ENCODE peak calls at places on chromosomes 6 and 20, in seven cellular contexts. X, M, V, S, T, Q and K are unnamed samples.

GRCh38 chr6:104281370-104281769 is 578.3 kb downstream of the HACE1 start:
- DNase-seq in X (no peak), M (no peak), V (no peak), S (peak; percentile 8), T (no peak), Q (no peak), K (peak; percentile 7)

GRCh38 chr20:5634894-5635293 is 115.3 kb upstream of the SHLD1 start:
- DNase-seq in X (no peak), M (no peak), V (no peak), S (no peak), T (peak; percentile 43), Q (no peak), K (no peak)

GRCh38 chr6:139531148-139531547 is 156.7 kb upstream of the CITED2 start:
- DNase-seq in X (no peak), M (no peak), V (no peak), S (no peak), T (no peak), Q (no peak), K (no peak)

GRCh38 chr6:149329529-149329928 is 12.0 kb downstream of the TAB2 start:
- DNase-seq in X (no peak), M (no peak), V (no peak), S (no peak), T (no peak), Q (no peak), K (no peak)

GRCh38 chr20:35447082-35447789 is 8.2 kb upstream of the CEP250 start:
- DNase-seq in X (peak; percentile 20), M (peak; percentile 96), V (peak; percentile 87), S (peak; percentile 82), T (peak; percentile 76), Q (peak; percentile 97), K (peak; percentile 99)

GRCh38 chr6:30443657-30444450 is 45.5 kb upstream of the HLA-E start:
- DNase-seq in X (no peak), M (no peak), V (no peak), S (no peak), T (no peak), Q (no peak), K (no peak)

GRCh38 chr6:16747232-16748027 is 13.8 kb downstream of the ATXN1 start:
- DNase-seq in X (no peak), M (no peak), V (no peak), S (no peak), T (peak; percentile 68), Q (no peak), K (no peak)

GRCh38 chr6:24194968-24195700 is 69.1 kb downstream of the NRSN1 start:
- DNase-seq in X (no peak), M (no peak), V (no peak), S (no peak), T (no peak), Q (no peak), K (no peak)

GRCh38 chr6:126811307-126811706 is 307.2 kb upstream of the RSPO3 start:
- DNase-seq in X (no peak), M (no peak), V (no peak), S (no peak), T (no peak), Q (no peak), K (no peak)

GRCh38 chr6:136051140-136051775 is 198.9 kb downstream of the MTFR2 start:
- DNase-seq in X (no peak), M (no peak), V (no peak), S (no peak), T (peak; percentile 35), Q (no peak), K (no peak)

GRCh38 chr20:9977629-9978028 is 57.2 kb upstream of the ANKEF1 start:
- DNase-seq in X (no peak), M (no peak), V (no peak), S (no peak), T (no peak), Q (no peak), K (no peak)

GRCh38 chr20:63186528-63187316 is 29.2 kb downstream of the YTHDF1 start:
- DNase-seq in X (no peak), M (no peak), V (no peak), S (no peak), T (peak; percentile 28), Q (no peak), K (no peak)

GRCh38 chr6:16136536-16137450 is 7.9 kb downstream of the MYLIP start:
- DNase-seq in X (peak; percentile 80), M (no peak), V (no peak), S (no peak), T (peak; percentile 83), Q (no peak), K (no peak)

GRCh38 chr6:23533311-23533710 is 592.7 kb upstream of the NRSN1 start:
- DNase-seq in X (no peak), M (no peak), V (no peak), S (no peak), T (no peak), Q (no peak), K (no peak)

GRCh38 chr6:44022296-44022661 is 105.0 kb downstream of the MRPL14 start:
- DNase-seq in X (no peak), M (peak; percentile 23), V (no peak), S (no peak), T (no peak), Q (no peak), K (no peak)

GRCh38 chr6:22556298-22556697 is 13.1 kb upstream of the HDGFL1 start:
- DNase-seq in X (no peak), M (no peak), V (no peak), S (no peak), T (no peak), Q (no peak), K (no peak)

GRCh38 chr6:170290306-170291128 is at the start of gene DLL1:
- DNase-seq in X (no peak), M (no peak), V (peak; percentile 69), S (peak; percentile 67), T (no peak), Q (peak; percentile 83), K (peak; percentile 72)

GRCh38 chr6:26022737-26023136 is 60.1 kb downstream of the TRIM38 start:
- DNase-seq in X (no peak), M (no peak), V (no peak), S (no peak), T (no peak), Q (no peak), K (no peak)

GRCh38 chr20:1317545-1318255 is 11.2 kb downstream of the SDCBP2 start:
- DNase-seq in X (no peak), M (no peak), V (no peak), S (no peak), T (no peak), Q (no peak), K (no peak)

GRCh38 chr6:27025351-27025750 is 222.2 kb upstream of the PRSS16 start:
- DNase-seq in X (no peak), M (no peak), V (no peak), S (no peak), T (no peak), Q (no peak), K (no peak)

GRCh38 chr20:16624106-16624505 is 50.9 kb upstream of the KIF16B start:
- DNase-seq in X (no peak), M (no peak), V (no peak), S (no peak), T (no peak), Q (no peak), K (peak; percentile 70)

GRCh38 chr6:87879144-87879861 is 168.3 kb upstream of the SPACA1 start:
- DNase-seq in X (no peak), M (no peak), V (no peak), S (peak; percentile 14), T (no peak), Q (peak; percentile 45), K (no peak)

GRCh38 chr6:29887330-29887818 is 55.0 kb upstream of the HLA-A start:
- DNase-seq in X (no peak), M (no peak), V (peak; percentile 56), S (no peak), T (peak; percentile 8), Q (no peak), K (peak; percentile 48)

GRCh38 chr6:167311286-167311685 is 13.6 kb upstream of the TTLL2 start:
- DNase-seq in X (no peak), M (no peak), V (no peak), S (no peak), T (no peak), Q (no peak), K (no peak)

GRCh38 chr20:15236812-15237211 is 899.4 kb upstream of the FLRT3 start:
- DNase-seq in X (no peak), M (no peak), V (peak; percentile 23), S (peak; percentile 28), T (no peak), Q (no peak), K (peak; percentile 57)

GRCh38 chr20:62472020-62472342 is 3.8 kb downstream of the GATA5 start:
- DNase-seq in X (no peak), M (no peak), V (no peak), S (no peak), T (no peak), Q (no peak), K (no peak)

GRCh38 chr20:59728722-59729430 is 124.5 kb downstream of the PHACTR3 start:
- DNase-seq in X (no peak), M (no peak), V (no peak), S (no peak), T (no peak), Q (no peak), K (no peak)

GRCh38 chr20:60170116-60170515 is 211.9 kb downstream of the CDH26 start:
- DNase-seq in X (no peak), M (no peak), V (no peak), S (no peak), T (no peak), Q (no peak), K (no peak)

GRCh38 chr6:159594106-159594749 is 98.8 kb downstream of the SOD2 start:
- DNase-seq in X (no peak), M (no peak), V (no peak), S (no peak), T (peak; percentile 33), Q (no peak), K (no peak)

DNA sequence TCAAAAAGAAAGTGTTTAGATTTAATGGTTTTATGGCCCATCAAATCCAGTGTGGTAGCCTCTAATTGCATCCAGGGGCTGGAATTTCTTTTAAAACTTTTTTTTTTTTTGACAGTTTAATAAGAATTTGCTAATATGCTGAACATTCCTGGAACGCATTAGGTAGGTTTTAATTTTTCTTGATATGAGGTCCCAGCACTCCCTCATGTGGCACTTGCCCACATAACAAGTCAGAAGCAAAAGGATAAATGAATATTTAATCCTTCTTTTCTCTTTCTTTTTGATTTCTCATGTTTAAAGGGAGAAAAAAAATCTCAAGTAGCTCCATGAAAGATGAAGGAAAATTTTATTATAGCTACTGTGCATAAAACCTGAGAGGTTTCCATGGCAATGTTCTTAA is 13.5 kb downstream of the HAO1 start:
- DNase-seq in X (no peak), M (no peak), V (no peak), S (no peak), T (peak; percentile 25), Q (no peak), K (no peak)
- TF ChIP-seq CTCF in X (peak; percentile 61), M (no peak), V (peak; percentile 11), S (no peak), T (peak; percentile 80), Q (no peak), K (peak; percentile 44)

GRCh38 chr6:130076512-130076911 is 58.1 kb downstream of the L3MBTL3 start:
- DNase-seq in X (no peak), M (no peak), V (no peak), S (no peak), T (peak; percentile 8), Q (no peak), K (no peak)
- TF ChIP-seq CTCF in X (peak; percentile 16), M (no peak), V (no peak), S (peak; percentile 6), T (peak; percentile 54), Q (no peak), K (no peak)

GRCh38 chr6:3421763-3422456 is 34.9 kb downstream of the SLC22A23 start:
- DNase-seq in X (no peak), M (no peak), V (no peak), S (no peak), T (no peak), Q (no peak), K (no peak)
- TF ChIP-seq CTCF in X (no peak), M (no peak), V (no peak), S (no peak), T (no peak), Q (no peak), K (no peak)

GRCh38 chr20:42027746-42028268 is 409.6 kb upstream of the CHD6 start:
- DNase-seq in X (no peak), M (no peak), V (no peak), S (no peak), T (no peak), Q (no peak), K (no peak)
- TF ChIP-seq CTCF in X (no peak), M (no peak), V (no peak), S (no peak), T (no peak), Q (no peak), K (peak; percentile 25)